ENCODE peak calls at places on chromosomes 2 and 18, in five cellular contexts. R, J, E, P and L are unnamed samples.

GRCh38 chr2:224023188-224023587 is 15.9 kb downstream of the SERPINE2 start:
- DNase-seq in E (no peak), J (no peak), R (no peak), P (no peak), L (no peak)

GRCh38 chr18:32056613-32057358 is 34.9 kb upstream of the RNF138 start:
- DNase-seq in J (no peak), R (no peak), E (no peak), P (no peak), L (no peak)

GRCh38 chr18:33928226-33928625 is 296.5 kb downstream of the NOL4 start:
- DNase-seq in E (no peak), P (no peak), J (no peak), R (peak), L (no peak)

GRCh38 chr2:73947412-73948018 is 20.8 kb downstream of the DGUOK start:
- DNase-seq in E (no peak), R (no peak), J (no peak), P (no peak), L (no peak)

GRCh38 chr2:181910028-181910763 is 18.7 kb downstream of the ITPRID2 start:
- DNase-seq in R (no peak), P (no peak), E (no peak), J (no peak), L (no peak)

GRCh38 chr18:48679236-48679635 is 140.4 kb downstream of the CTIF start:
- DNase-seq in J (no peak), E (no peak), P (no peak), R (no peak), L (no peak)

GRCh38 chr2:103353754-103354153 is 591.9 kb downstream of the TMEM182 start:
- DNase-seq in R (no peak), P (no peak), J (no peak), E (no peak), L (no peak)

GRCh38 chr2:35873921-35874320 is 481.7 kb upstream of the CRIM1 start:
- DNase-seq in E (no peak), R (no peak), P (no peak), J (no peak), L (no peak)

GRCh38 chr18:9825571-9826073 is 60.2 kb upstream of the TXNDC2 start:
- DNase-seq in P (no peak), J (no peak), E (no peak), R (peak), L (no peak)

GRCh38 chr2:102191501-102191900 is 4.7 kb downstream of the IL1RL2 start:
- DNase-seq in R (no peak), J (no peak), P (no peak), E (no peak), L (no peak)

GRCh38 chr2:235496239-235496621 is 2.4 kb downstream of the AGAP1 start:
- DNase-seq in E (no peak), J (no peak), P (no peak), R (peak), L (no peak)

GRCh38 chr2:25586726-25587144 is 86.6 kb downstream of the DTNB start:
- DNase-seq in P (no peak), E (no peak), R (peak), J (no peak), L (no peak)

GRCh38 chr2:195737531-195738162 is 80.6 kb downstream of the SLC39A10 start:
- DNase-seq in J (no peak), E (no peak), P (no peak), R (peak), L (no peak)

GRCh38 chr2:187594801-187595200 is 40.6 kb upstream of the TFPI start:
- DNase-seq in E (no peak), P (no peak), J (no peak), R (no peak), L (no peak)

GRCh38 chr2:230785346-230785745 is 72.7 kb downstream of the CAB39 start:
- DNase-seq in R (no peak), E (no peak), J (no peak), P (no peak), L (no peak)

GRCh38 chr18:48186861-48187260 is 222.3 kb downstream of the ZBTB7C start:
- DNase-seq in J (no peak), R (no peak), E (no peak), P (no peak), L (no peak)

GRCh38 chr2:47344890-47345583 is 57.9 kb upstream of the MSH2 start:
- DNase-seq in J (no peak), P (no peak), R (peak), E (no peak), L (no peak)

GRCh38 chr2:84022810-84023431 is 436.2 kb downstream of the SUCLG1 start:
- DNase-seq in R (peak), P (no peak), J (no peak), E (no peak), L (no peak)

GRCh38 chr2:41204315-41204714 is 752.4 kb upstream of the SLC8A1 start:
- DNase-seq in E (no peak), J (no peak), R (no peak), P (no peak), L (no peak)

GRCh38 chr2:95329891-95330822 is 33.0 kb downstream of the KCNIP3 start:
- DNase-seq in E (no peak), P (no peak), J (no peak), R (no peak), L (no peak)

GRCh38 chr2:54103454-54104314 is 11.7 kb upstream of the ACYP2 start:
- DNase-seq in P (no peak), J (peak), E (peak), R (peak), L (peak)

GRCh38 chr2:128771401-128771800 is 452.7 kb upstream of the HS6ST1 start:
- DNase-seq in E (no peak), J (no peak), P (no peak), R (no peak), L (no peak)

GRCh38 chr2:233041722-233042323 is 9.4 kb downstream of the NEU2 start:
- DNase-seq in J (no peak), E (no peak), R (no peak), P (no peak), L (no peak)

GRCh38 chr18:48784654-48785053 is 166.1 kb downstream of the SMAD7 start:
- DNase-seq in E (no peak), P (no peak), R (no peak), J (no peak), L (no peak)

GRCh38 chr18:64983497-64984238 is 767.1 kb upstream of the CDH7 start:
- DNase-seq in E (no peak), J (no peak), R (no peak), P (no peak), L (no peak)

GRCh38 chr2:43139996-43140621 is 86.3 kb downstream of the ZFP36L2 start:
- DNase-seq in J (peak), E (no peak), P (no peak), R (no peak), L (no peak)

GRCh38 chr2:85132834-85133637 is at the start of gene TCF7L1:
- DNase-seq in E (no peak), P (no peak), J (peak), R (peak), L (peak)

GRCh38 chr18:23281626-23282436 is 146.5 kb downstream of the CABLES1 start:
- DNase-seq in P (no peak), J (no peak), E (no peak), R (peak), L (no peak)

GRCh38 chr2:160363961-160364733 is 129.5 kb downstream of the RBMS1 start:
- DNase-seq in J (no peak), P (no peak), E (no peak), R (no peak), L (no peak)

GRCh38 chr18:35588995-35589394 is 7.5 kb downstream of the GALNT1 start:
- DNase-seq in E (no peak), J (peak), P (no peak), R (no peak), L (peak)

GRCh38 chr18:31566576-31567306 is 24.9 kb upstream of the TTR start:
- DNase-seq in J (no peak), R (no peak), P (no peak), E (no peak), L (no peak)

GRCh38 chr2:190881074-190881479 is 456 bp downstream of the GLS start:
- DNase-seq in J (no peak), P (no peak), E (no peak), R (no peak), L (no peak)

GRCh38 chr18:10560457-10561045 is 34.7 kb downstream of the NAPG start:
- DNase-seq in P (peak), R (peak), J (peak), E (no peak), L (peak)

GRCh38 chr2:38933653-38934052 is 44.0 kb downstream of the ARHGEF33 start:
- DNase-seq in E (no peak), J (no peak), P (no peak), R (peak), L (no peak)

GRCh38 chr2:95346236-95346737 is 49.1 kb downstream of the KCNIP3 start:
- DNase-seq in E (no peak), P (no peak), R (peak), J (no peak), L (no peak)

GRCh38 chr18:12989397-12990127 is 1.6 kb upstream of the CEP192 start:
- DNase-seq in J (no peak), E (no peak), R (no peak), P (no peak), L (no peak)

GRCh38 chr2:165634855-165635254 is 159.2 kb downstream of the GALNT3 start:
- DNase-seq in E (no peak), P (peak), R (peak), J (no peak), L (no peak)